ENCODE peak calls at places on chromosomes 2 and 18, in ten cellular contexts. One of them, this sample, is unnamed.

GRCh38 chr2:179562330-179562885 is 297.8 kb upstream of the SESTD1 start:
- DNase-seq in fibroblast of the aortic adventitia: no peak
- DNase-seq in pancreas: no peak
- DNase-seq in iPS-NIHi11: peak
- DNase-seq in thoracic aorta: no peak
- DNase-seq in GM04504: no peak
- DNase-seq in heart left ventricle: no peak
- DNase-seq in MCF 10A: no peak
- DNase-seq in activated CD8-positive, alpha-beta memory T cell treated with anti-CD3 and anti-CD28 coated beads for 24 hours: no peak
- DNase-seq in activated gamma-delta T cell treated with anti-CD3 and anti-CD28 coated beads, Interleukin-2, amount 50 U/mL, for 16 hours: no peak
- DNase-seq in this sample: no peak

GRCh38 chr2:33354981-33355380 is 121.5 kb upstream of the RASGRP3 start:
- DNase-seq in heart left ventricle: no peak
- DNase-seq in iPS-NIHi11: no peak
- DNase-seq in thoracic aorta: no peak
- DNase-seq in pancreas: no peak
- DNase-seq in activated gamma-delta T cell treated with anti-CD3 and anti-CD28 coated beads, Interleukin-2, amount 50 U/mL, for 16 hours: no peak
- DNase-seq in GM04504: peak
- DNase-seq in activated CD8-positive, alpha-beta memory T cell treated with anti-CD3 and anti-CD28 coated beads for 24 hours: no peak
- DNase-seq in MCF 10A: no peak
- DNase-seq in fibroblast of the aortic adventitia: no peak
- DNase-seq in this sample: peak

GRCh38 chr2:3480352-3481010 is 38.9 kb downstream of the ADI1 start:
- DNase-seq in GM04504: no peak
- DNase-seq in pancreas: peak
- DNase-seq in iPS-NIHi11: no peak
- DNase-seq in heart left ventricle: no peak
- DNase-seq in thoracic aorta: no peak
- DNase-seq in activated CD8-positive, alpha-beta memory T cell treated with anti-CD3 and anti-CD28 coated beads for 24 hours: no peak
- DNase-seq in fibroblast of the aortic adventitia: no peak
- DNase-seq in activated gamma-delta T cell treated with anti-CD3 and anti-CD28 coated beads, Interleukin-2, amount 50 U/mL, for 16 hours: no peak
- DNase-seq in MCF 10A: no peak
- DNase-seq in this sample: no peak

GRCh38 chr2:151315381-151315903 is 26.0 kb upstream of the NMI start:
- DNase-seq in pancreas: no peak
- DNase-seq in activated gamma-delta T cell treated with anti-CD3 and anti-CD28 coated beads, Interleukin-2, amount 50 U/mL, for 16 hours: no peak
- DNase-seq in fibroblast of the aortic adventitia: peak
- DNase-seq in thoracic aorta: no peak
- DNase-seq in GM04504: peak
- DNase-seq in activated CD8-positive, alpha-beta memory T cell treated with anti-CD3 and anti-CD28 coated beads for 24 hours: no peak
- DNase-seq in iPS-NIHi11: no peak
- DNase-seq in MCF 10A: no peak
- DNase-seq in heart left ventricle: peak
- DNase-seq in this sample: peak

GRCh38 chr18:28905509-28905908 is 728.6 kb upstream of the CDH2 start:
- DNase-seq in fibroblast of the aortic adventitia: peak
- DNase-seq in MCF 10A: peak
- DNase-seq in iPS-NIHi11: no peak
- DNase-seq in activated gamma-delta T cell treated with anti-CD3 and anti-CD28 coated beads, Interleukin-2, amount 50 U/mL, for 16 hours: no peak
- DNase-seq in pancreas: no peak
- DNase-seq in activated CD8-positive, alpha-beta memory T cell treated with anti-CD3 and anti-CD28 coated beads for 24 hours: no peak
- DNase-seq in GM04504: no peak
- DNase-seq in thoracic aorta: no peak
- DNase-seq in heart left ventricle: no peak
- DNase-seq in this sample: peak

GRCh38 chr2:25983735-25984134 is 1.4 kb upstream of the KIF3C start:
- DNase-seq in iPS-NIHi11: no peak
- DNase-seq in fibroblast of the aortic adventitia: no peak
- DNase-seq in activated CD8-positive, alpha-beta memory T cell treated with anti-CD3 and anti-CD28 coated beads for 24 hours: no peak
- DNase-seq in MCF 10A: no peak
- DNase-seq in pancreas: no peak
- DNase-seq in thoracic aorta: no peak
- DNase-seq in activated gamma-delta T cell treated with anti-CD3 and anti-CD28 coated beads, Interleukin-2, amount 50 U/mL, for 16 hours: no peak
- DNase-seq in GM04504: no peak
- DNase-seq in heart left ventricle: no peak
- DNase-seq in this sample: no peak

GRCh38 chr18:45252474-45252873 is 362.8 kb upstream of the SLC14A2 start:
- DNase-seq in thoracic aorta: no peak
- DNase-seq in fibroblast of the aortic adventitia: no peak
- DNase-seq in activated gamma-delta T cell treated with anti-CD3 and anti-CD28 coated beads, Interleukin-2, amount 50 U/mL, for 16 hours: no peak
- DNase-seq in GM04504: no peak
- DNase-seq in heart left ventricle: no peak
- DNase-seq in MCF 10A: no peak
- DNase-seq in activated CD8-positive, alpha-beta memory T cell treated with anti-CD3 and anti-CD28 coated beads for 24 hours: no peak
- DNase-seq in iPS-NIHi11: no peak
- DNase-seq in pancreas: no peak
- DNase-seq in this sample: no peak

GRCh38 chr18:11676867-11677266 is 12.2 kb upstream of the GNAL start:
- DNase-seq in thoracic aorta: no peak
- DNase-seq in fibroblast of the aortic adventitia: no peak
- DNase-seq in iPS-NIHi11: no peak
- DNase-seq in GM04504: no peak
- DNase-seq in pancreas: no peak
- DNase-seq in MCF 10A: peak
- DNase-seq in activated CD8-positive, alpha-beta memory T cell treated with anti-CD3 and anti-CD28 coated beads for 24 hours: no peak
- DNase-seq in activated gamma-delta T cell treated with anti-CD3 and anti-CD28 coated beads, Interleukin-2, amount 50 U/mL, for 16 hours: no peak
- DNase-seq in heart left ventricle: no peak
- DNase-seq in this sample: peak

GRCh38 chr2:135820003-135820618 is 16.9 kb downstream of the LCT start:
- DNase-seq in MCF 10A: no peak
- DNase-seq in heart left ventricle: no peak
- DNase-seq in pancreas: no peak
- DNase-seq in GM04504: no peak
- DNase-seq in activated gamma-delta T cell treated with anti-CD3 and anti-CD28 coated beads, Interleukin-2, amount 50 U/mL, for 16 hours: peak
- DNase-seq in fibroblast of the aortic adventitia: no peak
- DNase-seq in iPS-NIHi11: no peak
- DNase-seq in thoracic aorta: no peak
- DNase-seq in activated CD8-positive, alpha-beta memory T cell treated with anti-CD3 and anti-CD28 coated beads for 24 hours: peak
- DNase-seq in this sample: no peak

GRCh38 chr2:55361465-55362189 is 58.0 kb downstream of the CCDC88A start:
- DNase-seq in iPS-NIHi11: no peak
- DNase-seq in GM04504: no peak
- DNase-seq in activated gamma-delta T cell treated with anti-CD3 and anti-CD28 coated beads, Interleukin-2, amount 50 U/mL, for 16 hours: no peak
- DNase-seq in pancreas: no peak
- DNase-seq in MCF 10A: no peak
- DNase-seq in activated CD8-positive, alpha-beta memory T cell treated with anti-CD3 and anti-CD28 coated beads for 24 hours: no peak
- DNase-seq in thoracic aorta: no peak
- DNase-seq in fibroblast of the aortic adventitia: no peak
- DNase-seq in heart left ventricle: no peak
- DNase-seq in this sample: no peak

GRCh38 chr18:47323158-47323557 is 71.7 kb upstream of the SKOR2 start:
- DNase-seq in heart left ventricle: no peak
- DNase-seq in MCF 10A: peak
- DNase-seq in GM04504: no peak
- DNase-seq in pancreas: no peak
- DNase-seq in activated CD8-positive, alpha-beta memory T cell treated with anti-CD3 and anti-CD28 coated beads for 24 hours: no peak
- DNase-seq in iPS-NIHi11: no peak
- DNase-seq in fibroblast of the aortic adventitia: peak
- DNase-seq in activated gamma-delta T cell treated with anti-CD3 and anti-CD28 coated beads, Interleukin-2, amount 50 U/mL, for 16 hours: no peak
- DNase-seq in thoracic aorta: no peak
- DNase-seq in this sample: no peak

GRCh38 chr2:32735370-32735769 is 107.5 kb downstream of the TTC27 start:
- DNase-seq in pancreas: no peak
- DNase-seq in MCF 10A: no peak
- DNase-seq in thoracic aorta: no peak
- DNase-seq in activated gamma-delta T cell treated with anti-CD3 and anti-CD28 coated beads, Interleukin-2, amount 50 U/mL, for 16 hours: no peak
- DNase-seq in iPS-NIHi11: no peak
- DNase-seq in fibroblast of the aortic adventitia: peak
- DNase-seq in GM04504: no peak
- DNase-seq in heart left ventricle: no peak
- DNase-seq in activated CD8-positive, alpha-beta memory T cell treated with anti-CD3 and anti-CD28 coated beads for 24 hours: no peak
- DNase-seq in this sample: no peak

GRCh38 chr2:106130251-106130998 is 63.7 kb downstream of the UXS1 start:
- DNase-seq in iPS-NIHi11: no peak
- DNase-seq in pancreas: no peak
- DNase-seq in heart left ventricle: no peak
- DNase-seq in thoracic aorta: no peak
- DNase-seq in activated gamma-delta T cell treated with anti-CD3 and anti-CD28 coated beads, Interleukin-2, amount 50 U/mL, for 16 hours: no peak
- DNase-seq in fibroblast of the aortic adventitia: no peak
- DNase-seq in activated CD8-positive, alpha-beta memory T cell treated with anti-CD3 and anti-CD28 coated beads for 24 hours: no peak
- DNase-seq in MCF 10A: peak
- DNase-seq in GM04504: no peak
- DNase-seq in this sample: no peak

GRCh38 chr2:64213607-64214275 is 69.5 kb upstream of the PELI1 start:
- DNase-seq in thoracic aorta: no peak
- DNase-seq in MCF 10A: no peak
- DNase-seq in activated gamma-delta T cell treated with anti-CD3 and anti-CD28 coated beads, Interleukin-2, amount 50 U/mL, for 16 hours: no peak
- DNase-seq in pancreas: no peak
- DNase-seq in heart left ventricle: no peak
- DNase-seq in fibroblast of the aortic adventitia: no peak
- DNase-seq in GM04504: no peak
- DNase-seq in activated CD8-positive, alpha-beta memory T cell treated with anti-CD3 and anti-CD28 coated beads for 24 hours: no peak
- DNase-seq in iPS-NIHi11: no peak
- DNase-seq in this sample: no peak

GRCh38 chr18:5630766-5631413 is 87.1 kb upstream of the EPB41L3 start:
- DNase-seq in fibroblast of the aortic adventitia: peak
- DNase-seq in GM04504: no peak
- DNase-seq in pancreas: no peak
- DNase-seq in activated gamma-delta T cell treated with anti-CD3 and anti-CD28 coated beads, Interleukin-2, amount 50 U/mL, for 16 hours: no peak
- DNase-seq in heart left ventricle: no peak
- DNase-seq in MCF 10A: no peak
- DNase-seq in thoracic aorta: no peak
- DNase-seq in iPS-NIHi11: no peak
- DNase-seq in activated CD8-positive, alpha-beta memory T cell treated with anti-CD3 and anti-CD28 coated beads for 24 hours: no peak
- DNase-seq in this sample: no peak

GRCh38 chr2:63186331-63186730 is 135.7 kb downstream of the OTX1 start:
- DNase-seq in fibroblast of the aortic adventitia: no peak
- DNase-seq in activated gamma-delta T cell treated with anti-CD3 and anti-CD28 coated beads, Interleukin-2, amount 50 U/mL, for 16 hours: no peak
- DNase-seq in iPS-NIHi11: no peak
- DNase-seq in MCF 10A: peak
- DNase-seq in activated CD8-positive, alpha-beta memory T cell treated with anti-CD3 and anti-CD28 coated beads for 24 hours: no peak
- DNase-seq in pancreas: no peak
- DNase-seq in thoracic aorta: no peak
- DNase-seq in GM04504: no peak
- DNase-seq in heart left ventricle: no peak
- DNase-seq in this sample: no peak

GRCh38 chr2:20165677-20166509 is 59.0 kb downstream of the SDC1 start:
- DNase-seq in GM04504: no peak
- DNase-seq in MCF 10A: no peak
- DNase-seq in pancreas: no peak
- DNase-seq in activated CD8-positive, alpha-beta memory T cell treated with anti-CD3 and anti-CD28 coated beads for 24 hours: no peak
- DNase-seq in iPS-NIHi11: no peak
- DNase-seq in thoracic aorta: no peak
- DNase-seq in heart left ventricle: no peak
- DNase-seq in fibroblast of the aortic adventitia: no peak
- DNase-seq in activated gamma-delta T cell treated with anti-CD3 and anti-CD28 coated beads, Interleukin-2, amount 50 U/mL, for 16 hours: no peak
- DNase-seq in this sample: no peak

GRCh38 chr18:68769423-68769822 is 28.5 kb upstream of the CCDC102B start:
- DNase-seq in activated gamma-delta T cell treated with anti-CD3 and anti-CD28 coated beads, Interleukin-2, amount 50 U/mL, for 16 hours: no peak
- DNase-seq in GM04504: peak
- DNase-seq in fibroblast of the aortic adventitia: peak
- DNase-seq in pancreas: no peak
- DNase-seq in MCF 10A: peak
- DNase-seq in heart left ventricle: no peak
- DNase-seq in thoracic aorta: no peak
- DNase-seq in activated CD8-positive, alpha-beta memory T cell treated with anti-CD3 and anti-CD28 coated beads for 24 hours: no peak
- DNase-seq in iPS-NIHi11: no peak
- DNase-seq in this sample: peak

GRCh38 chr18:45526120-45526841 is 89.0 kb upstream of the SLC14A2 start:
- DNase-seq in fibroblast of the aortic adventitia: peak
- DNase-seq in iPS-NIHi11: no peak
- DNase-seq in activated CD8-positive, alpha-beta memory T cell treated with anti-CD3 and anti-CD28 coated beads for 24 hours: no peak
- DNase-seq in activated gamma-delta T cell treated with anti-CD3 and anti-CD28 coated beads, Interleukin-2, amount 50 U/mL, for 16 hours: no peak
- DNase-seq in MCF 10A: no peak
- DNase-seq in pancreas: no peak
- DNase-seq in heart left ventricle: no peak
- DNase-seq in thoracic aorta: no peak
- DNase-seq in GM04504: peak
- DNase-seq in this sample: peak

GRCh38 chr2:218570850-218571249 is 2.2 kb downstream of the CNOT9 start:
- DNase-seq in thoracic aorta: no peak
- DNase-seq in GM04504: no peak
- DNase-seq in pancreas: no peak
- DNase-seq in iPS-NIHi11: no peak
- DNase-seq in fibroblast of the aortic adventitia: peak
- DNase-seq in MCF 10A: no peak
- DNase-seq in heart left ventricle: no peak
- DNase-seq in activated gamma-delta T cell treated with anti-CD3 and anti-CD28 coated beads, Interleukin-2, amount 50 U/mL, for 16 hours: no peak
- DNase-seq in activated CD8-positive, alpha-beta memory T cell treated with anti-CD3 and anti-CD28 coated beads for 24 hours: no peak
- DNase-seq in this sample: peak

GRCh38 chr2:109238580-109238979 is 109.6 kb downstream of the SH3RF3 start:
- DNase-seq in heart left ventricle: peak
- DNase-seq in activated gamma-delta T cell treated with anti-CD3 and anti-CD28 coated beads, Interleukin-2, amount 50 U/mL, for 16 hours: no peak
- DNase-seq in activated CD8-positive, alpha-beta memory T cell treated with anti-CD3 and anti-CD28 coated beads for 24 hours: no peak
- DNase-seq in iPS-NIHi11: no peak
- DNase-seq in thoracic aorta: peak
- DNase-seq in fibroblast of the aortic adventitia: peak
- DNase-seq in GM04504: peak
- DNase-seq in pancreas: no peak
- DNase-seq in MCF 10A: peak
- DNase-seq in this sample: peak

GRCh38 chr2:219987830-219988229 is 360.4 kb downstream of the SLC4A3 start:
- DNase-seq in iPS-NIHi11: no peak
- DNase-seq in heart left ventricle: no peak
- DNase-seq in pancreas: no peak
- DNase-seq in thoracic aorta: no peak
- DNase-seq in GM04504: peak
- DNase-seq in MCF 10A: peak
- DNase-seq in activated CD8-positive, alpha-beta memory T cell treated with anti-CD3 and anti-CD28 coated beads for 24 hours: no peak
- DNase-seq in fibroblast of the aortic adventitia: peak
- DNase-seq in activated gamma-delta T cell treated with anti-CD3 and anti-CD28 coated beads, Interleukin-2, amount 50 U/mL, for 16 hours: no peak
- DNase-seq in this sample: peak

GRCh38 chr18:10194592-10194991 is 259.8 kb upstream of the APCDD1 start:
- DNase-seq in MCF 10A: no peak
- DNase-seq in GM04504: no peak
- DNase-seq in thoracic aorta: no peak
- DNase-seq in activated gamma-delta T cell treated with anti-CD3 and anti-CD28 coated beads, Interleukin-2, amount 50 U/mL, for 16 hours: no peak
- DNase-seq in pancreas: no peak
- DNase-seq in iPS-NIHi11: peak
- DNase-seq in heart left ventricle: no peak
- DNase-seq in fibroblast of the aortic adventitia: no peak
- DNase-seq in activated CD8-positive, alpha-beta memory T cell treated with anti-CD3 and anti-CD28 coated beads for 24 hours: no peak
- DNase-seq in this sample: peak

GRCh38 chr18:79766308-79766707 is 31.4 kb upstream of the KCNG2 start:
- DNase-seq in heart left ventricle: peak
- DNase-seq in activated CD8-positive, alpha-beta memory T cell treated with anti-CD3 and anti-CD28 coated beads for 24 hours: no peak
- DNase-seq in GM04504: no peak
- DNase-seq in pancreas: no peak
- DNase-seq in thoracic aorta: no peak
- DNase-seq in fibroblast of the aortic adventitia: no peak
- DNase-seq in activated gamma-delta T cell treated with anti-CD3 and anti-CD28 coated beads, Interleukin-2, amount 50 U/mL, for 16 hours: no peak
- DNase-seq in iPS-NIHi11: no peak
- DNase-seq in MCF 10A: no peak
- DNase-seq in this sample: no peak

GRCh38 chr2:111168528-111168929 is 47.8 kb downstream of the BCL2L11 start:
- DNase-seq in thoracic aorta: no peak
- DNase-seq in heart left ventricle: peak
- DNase-seq in fibroblast of the aortic adventitia: peak
- DNase-seq in MCF 10A: peak
- DNase-seq in iPS-NIHi11: no peak
- DNase-seq in GM04504: peak
- DNase-seq in activated CD8-positive, alpha-beta memory T cell treated with anti-CD3 and anti-CD28 coated beads for 24 hours: peak
- DNase-seq in activated gamma-delta T cell treated with anti-CD3 and anti-CD28 coated beads, Interleukin-2, amount 50 U/mL, for 16 hours: peak
- DNase-seq in pancreas: no peak
- DNase-seq in this sample: peak

GRCh38 chr18:34990571-34990970 is 50.6 kb upstream of the MAPRE2 start:
- DNase-seq in GM04504: peak
- DNase-seq in fibroblast of the aortic adventitia: peak
- DNase-seq in thoracic aorta: no peak
- DNase-seq in activated gamma-delta T cell treated with anti-CD3 and anti-CD28 coated beads, Interleukin-2, amount 50 U/mL, for 16 hours: no peak
- DNase-seq in heart left ventricle: peak
- DNase-seq in MCF 10A: peak
- DNase-seq in pancreas: no peak
- DNase-seq in iPS-NIHi11: no peak
- DNase-seq in activated CD8-positive, alpha-beta memory T cell treated with anti-CD3 and anti-CD28 coated beads for 24 hours: no peak
- DNase-seq in this sample: peak

GRCh38 chr2:234858790-234859329 is 93.0 kb upstream of the SH3BP4 start:
- DNase-seq in pancreas: no peak
- DNase-seq in heart left ventricle: no peak
- DNase-seq in activated CD8-positive, alpha-beta memory T cell treated with anti-CD3 and anti-CD28 coated beads for 24 hours: no peak
- DNase-seq in iPS-NIHi11: no peak
- DNase-seq in MCF 10A: no peak
- DNase-seq in thoracic aorta: no peak
- DNase-seq in GM04504: no peak
- DNase-seq in activated gamma-delta T cell treated with anti-CD3 and anti-CD28 coated beads, Interleukin-2, amount 50 U/mL, for 16 hours: no peak
- DNase-seq in fibroblast of the aortic adventitia: no peak
- DNase-seq in this sample: no peak

GRCh38 chr2:53253244-53253643 is 514.4 kb upstream of the CHAC2 start:
- DNase-seq in thoracic aorta: no peak
- DNase-seq in pancreas: no peak
- DNase-seq in activated gamma-delta T cell treated with anti-CD3 and anti-CD28 coated beads, Interleukin-2, amount 50 U/mL, for 16 hours: no peak
- DNase-seq in iPS-NIHi11: no peak
- DNase-seq in MCF 10A: no peak
- DNase-seq in heart left ventricle: no peak
- DNase-seq in activated CD8-positive, alpha-beta memory T cell treated with anti-CD3 and anti-CD28 coated beads for 24 hours: no peak
- DNase-seq in GM04504: no peak
- DNase-seq in fibroblast of the aortic adventitia: no peak
- DNase-seq in this sample: no peak

This sample was measured in cardiac fibroblast.